ENCODE peak calls at places on chromosomes 11 and 22, in four cellular contexts. W is adrenal gland, B is AG04450, J is AG10803. A is an unnamed sample.

GRCh38 chr22:49205401-49205800 is 622.3 kb downstream of the BRD1 start:
- DNase-seq in J (no peak), B (no peak), W (peak), A (no peak)

GRCh38 chr11:48034926-48035876 is 54.8 kb downstream of the PTPRJ start:
- DNase-seq in W (no peak), J (peak), B (no peak), A (peak)

GRCh38 chr11:64340671-64341335 is 799 bp downstream of the CCDC88B start:
- DNase-seq in J (no peak), W (no peak), B (no peak), A (no peak)

GRCh38 chr22:48758905-48759875 is 1068.5 kb downstream of the BRD1 start:
- DNase-seq in J (no peak), W (peak), B (no peak), A (no peak)

GRCh38 chr22:30921108-30921507 is 47.5 kb downstream of the MORC2 start:
- DNase-seq in B (no peak), W (no peak), J (peak), A (no peak)

GRCh38 chr11:62456630-62457029 is 37.8 kb downstream of the SCGB1A1 start:
- DNase-seq in W (no peak), B (no peak), J (no peak), A (no peak)

GRCh38 chr11:107040447-107041444 is 22.5 kb upstream of the GUCY1A2 start:
- DNase-seq in W (no peak), B (no peak), J (peak), A (no peak)

GRCh38 chr22:48415535-48415934 is 1412.1 kb downstream of the BRD1 start:
- DNase-seq in W (no peak), J (no peak), B (no peak), A (no peak)

GRCh38 chr11:2886191-2886894 is 768 bp upstream of the CDKN1C start:
- DNase-seq in J (no peak), B (no peak), W (peak), A (no peak)

GRCh38 chr22:36258750-36259619 is 6.1 kb downstream of the APOL1 start:
- DNase-seq in J (no peak), B (no peak), W (no peak), A (no peak)

GRCh38 chr11:47333526-47333845 is 19.0 kb downstream of the MYBPC3 start:
- DNase-seq in W (no peak), B (no peak), J (no peak), A (no peak)

GRCh38 chr22:49997221-49997599 is 15.4 kb downstream of the IL17REL start:
- DNase-seq in J (no peak), B (no peak), W (no peak), A (no peak)

GRCh38 chr11:95925011-95925410 is 1.1 kb upstream of the MTMR2 start:
- DNase-seq in W (no peak), B (no peak), J (peak), A (no peak)

GRCh38 chr11:25317221-25317620 is 820.4 kb downstream of the LUZP2 start:
- DNase-seq in W (no peak), B (no peak), J (no peak), A (no peak)

GRCh38 chr11:99682646-99683045 is 661.9 kb downstream of the CNTN5 start:
- DNase-seq in W (no peak), J (no peak), B (no peak), A (no peak)

GRCh38 chr22:29143848-29144785 is 61.6 kb upstream of the EMID1 start:
- DNase-seq in W (peak), J (no peak), B (no peak), A (no peak)

GRCh38 chr11:68841718-68842426 is at the start of gene CPT1A:
- DNase-seq in B (no peak), W (peak), J (peak), A (no peak)

GRCh38 chr22:32605576-32605975 is 131.0 kb downstream of the FBXO7 start:
- DNase-seq in B (no peak), W (no peak), J (no peak), A (no peak)

GRCh38 chr11:61701298-61701993 is 21.3 kb downstream of the DAGLA start:
- DNase-seq in J (no peak), W (no peak), B (no peak), A (no peak)

GRCh38 chr11:16317712-16318111 is 38.6 kb downstream of the SOX6 start:
- DNase-seq in J (no peak), B (no peak), W (no peak), A (no peak)

GRCh38 chr11:62707277-62707771 is at the start of the genes BSCL2 and GNG3:
- DNase-seq in J (no peak), B (no peak), W (peak), A (peak)

GRCh38 chr22:20576445-20576816 is 69.0 kb downstream of the MED15 start:
- DNase-seq in W (no peak), J (no peak), B (no peak), A (no peak)

GRCh38 chr11:134558258-134558835 is 146.3 kb upstream of the B3GAT1 start:
- DNase-seq in B (no peak), J (no peak), W (no peak), A (no peak)

GRCh38 chr11:124752471-124753100 is 531 bp upstream of the VSIG2 start:
- DNase-seq in J (no peak), W (no peak), B (no peak), A (no peak)

GRCh38 chr11:103071008-103071407 is 21.0 kb downstream of the DCUN1D5 start:
- DNase-seq in B (no peak), W (no peak), J (no peak), A (no peak)

GRCh38 chr22:43541462-43542407 is 129.9 kb downstream of the MPPED1 start:
- DNase-seq in W (no peak), J (no peak), B (no peak), A (no peak)

GRCh38 chr11:72483412-72484186 is 49.3 kb upstream of the CLPB start:
- DNase-seq in B (no peak), W (no peak), J (peak), A (no peak)

GRCh38 chr22:38422615-38423511 is 32.1 kb downstream of the KCNJ4 start:
- DNase-seq in B (no peak), J (no peak), W (no peak), A (no peak)

GRCh38 chr11:76120513-76121081 is 85.7 kb downstream of the WNT11 start:
- DNase-seq in B (no peak), W (no peak), J (peak), A (no peak)

GRCh38 chr22:19622061-19622441 is 92.3 kb upstream of the SEPTIN5 start:
- DNase-seq in W (no peak), J (no peak), B (no peak), A (no peak)

GRCh38 chr11:125063429-125064043 is 431 bp downstream of the SLC37A2 start:
- DNase-seq in J (no peak), W (peak), B (no peak), A (no peak)

GRCh38 chr11:30358569-30358968 is 35.7 kb downstream of the ARL14EP start:
- DNase-seq in W (no peak), J (no peak), B (no peak), A (no peak)

GRCh38 chr11:27468209-27468608 is 4.4 kb downstream of the LGR4 start:
- DNase-seq in B (no peak), W (no peak), J (peak), A (no peak)

GRCh38 chr11:79481795-79482194 is 41.0 kb upstream of the TENM4 start:
- DNase-seq in W (no peak), B (no peak), J (no peak), A (no peak)

DNA sequence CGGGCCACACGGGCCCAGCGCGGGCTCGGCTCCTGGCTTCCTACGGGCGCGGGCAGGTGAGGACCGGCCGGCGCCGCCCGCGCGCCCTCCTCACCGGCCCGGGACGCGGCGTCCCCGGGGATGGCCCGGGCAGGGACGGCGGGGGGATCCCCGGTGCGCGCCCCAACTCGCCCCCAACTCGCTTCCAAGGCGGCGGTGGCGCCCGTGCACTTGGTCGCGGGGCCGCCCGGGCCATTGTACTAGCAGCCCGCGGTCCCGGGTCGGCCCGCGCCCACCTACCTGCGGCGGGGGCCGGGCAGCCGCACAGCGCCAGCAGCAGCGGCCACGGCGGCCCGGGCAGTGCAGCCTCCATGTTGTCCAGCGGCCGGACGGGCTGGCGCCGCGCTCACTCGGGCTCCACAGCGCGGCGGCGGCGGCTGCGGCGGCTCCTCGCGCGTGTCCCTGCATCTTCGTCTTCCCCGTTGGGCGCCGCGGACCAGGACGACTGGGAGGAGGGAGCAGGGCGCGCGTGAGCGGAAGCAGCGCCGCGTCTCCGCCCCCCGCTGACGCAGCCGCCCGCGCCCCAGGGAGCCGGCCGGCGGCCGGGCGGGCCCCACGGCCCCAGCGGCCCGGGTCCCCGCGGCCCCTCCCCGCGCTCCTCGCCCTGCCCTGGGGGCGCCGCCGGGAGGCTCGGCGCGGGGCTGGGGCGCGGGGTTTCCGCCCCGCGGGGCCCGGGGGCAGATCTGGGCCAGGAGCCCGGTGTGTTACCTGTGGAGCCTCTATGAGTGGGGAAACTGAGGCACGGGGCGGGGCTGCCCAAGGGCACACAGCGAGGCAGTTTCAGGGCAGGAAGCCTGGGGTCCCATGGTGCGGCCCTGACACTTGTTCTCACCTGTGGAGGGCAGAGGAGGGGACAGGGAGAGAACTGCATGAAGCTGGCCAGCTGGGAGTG is 159.3 kb upstream of the GRK3 start:
- DNase-seq in J (peak), W (peak), B (no peak), A (peak)
- TF ChIP-seq CTCF in J (no peak), W (no peak), B (no peak), A (no peak)

DNA sequence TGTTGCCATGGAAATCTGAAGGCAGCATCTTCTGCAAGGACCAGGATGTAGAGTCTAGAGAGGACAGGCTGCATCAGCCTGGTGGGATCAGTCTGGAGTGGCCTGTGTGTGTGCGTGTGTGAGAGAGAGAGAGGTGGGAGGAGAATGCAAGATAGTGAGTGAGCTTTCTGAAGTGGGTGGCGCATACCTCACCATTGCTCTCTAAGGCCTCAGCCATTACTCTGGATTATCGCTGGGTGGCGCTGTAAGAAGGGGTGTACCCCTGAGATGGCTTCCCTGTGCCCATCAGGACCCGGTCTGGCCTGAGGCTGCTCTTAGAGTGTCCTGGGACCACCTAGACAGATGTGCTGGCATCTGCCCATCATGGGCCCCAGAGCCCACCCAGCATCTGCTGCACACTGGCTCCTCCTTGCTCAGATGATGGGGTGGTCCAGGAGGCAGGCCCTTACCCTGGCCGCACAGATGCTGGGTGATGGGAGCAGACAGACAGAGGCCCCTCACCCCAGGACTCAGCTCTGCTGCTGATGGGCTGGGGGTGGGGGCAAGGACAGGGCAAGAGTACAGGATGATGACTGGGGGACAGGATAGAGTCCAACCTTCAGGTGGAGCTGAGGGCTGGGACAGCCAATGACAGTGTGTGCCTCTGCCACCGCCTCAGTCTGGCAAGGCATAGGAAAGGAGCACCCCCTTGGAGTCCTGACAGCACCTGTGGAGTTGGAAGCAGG is 25.7 kb upstream of the TUB start:
- DNase-seq in B (no peak), W (no peak), J (no peak), A (no peak)
- TF ChIP-seq CTCF in B (peak), W (no peak), J (no peak), A (no peak)

DNA sequence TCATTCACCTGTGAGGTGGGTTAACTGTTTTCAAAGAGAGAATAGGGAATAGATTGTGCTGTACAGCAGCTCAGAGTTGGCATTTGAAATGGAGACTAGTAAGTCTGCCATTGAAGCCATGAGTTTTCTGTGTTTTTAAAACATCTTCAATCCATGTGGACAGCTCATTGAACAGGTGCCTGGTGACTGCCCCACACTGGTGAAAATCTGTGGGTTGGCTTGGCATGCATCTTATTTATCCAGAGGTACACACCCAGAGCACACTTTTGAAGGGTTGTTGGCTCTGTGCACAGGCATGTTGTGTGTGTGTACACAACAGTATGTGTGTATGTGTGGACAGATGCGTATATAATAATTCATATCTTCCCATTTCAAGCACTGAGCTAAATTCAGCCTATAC is 6.9 kb upstream of the LYVE1 start:
- DNase-seq in W (no peak), B (no peak), J (no peak), A (no peak)
- TF ChIP-seq CTCF in W (no peak), B (no peak), J (no peak), A (no peak)

DNA sequence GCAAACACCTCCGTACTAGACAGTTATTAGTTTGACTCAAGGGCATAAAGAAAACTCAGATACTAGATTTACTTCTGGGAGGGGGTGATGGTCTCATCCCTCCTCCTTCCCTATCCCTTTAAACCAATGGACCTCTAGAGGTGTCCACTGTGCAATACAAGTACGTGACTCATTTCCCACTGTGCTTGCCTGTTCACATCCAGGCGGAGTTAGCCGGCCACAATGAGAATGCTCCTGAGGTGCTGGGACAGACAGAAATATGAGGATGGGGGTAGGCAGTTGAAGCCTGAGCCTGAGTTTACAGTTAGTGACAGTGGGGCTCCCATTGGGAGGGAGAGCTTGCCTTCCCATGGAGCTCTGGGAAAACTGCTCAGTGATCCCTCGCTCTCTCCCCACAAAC is 8.4 kb upstream of the PMM1 start:
- DNase-seq in W (no peak), B (no peak), J (peak), A (no peak)
- TF ChIP-seq CTCF in W (no peak), B (peak), J (peak), A (no peak)

GRCh38 chr11:92397356-92397755 is 172.7 kb downstream of the FAT3 start:
- DNase-seq in J (no peak), B (no peak), W (no peak), A (no peak)
- TF ChIP-seq CTCF in J (no peak), B (no peak), W (no peak), A (no peak)